ENCODE peak calls at places on chromosomes 4 and X, in seven cellular contexts. C is IMR-90, Y is astrocyte of the cerebellum, K is bronchial epithelial cell, N is left ventricle myocardium inferior, T is NB4, G is pancreas. U is an unnamed sample.

GRCh38 chrX:149497626-149498025 is 7.5 kb downstream of the IDS start:
- DNase-seq in C (peak), Y (peak), K (peak), N (no peak), T (no peak), G (no peak), U (no peak)

GRCh38 chr4:101774807-101775206 is 15.7 kb upstream of the BANK1 start:
- DNase-seq in C (peak), Y (no peak), K (peak), N (no peak), T (no peak), G (no peak), U (no peak)

GRCh38 chr4:47334597-47335185 is 128.8 kb downstream of the COMMD8 start:
- DNase-seq in C (peak), Y (no peak), K (peak), N (no peak), T (no peak), G (no peak), U (no peak)

GRCh38 chr4:5460106-5460801 is 248.1 kb downstream of the EVC2 start:
- DNase-seq in C (peak), Y (no peak), K (no peak), N (peak), T (peak), G (no peak), U (no peak)

GRCh38 chrX:154382483-154383069 is 3.5 kb downstream of the EMD start:
- DNase-seq in C (no peak), Y (no peak), K (no peak), N (no peak), T (no peak), G (no peak), U (no peak)

GRCh38 chr4:69881173-69881773 is 21.3 kb upstream of the SULT1E1 start:
- DNase-seq in C (peak), Y (no peak), K (peak), N (no peak), T (peak), G (no peak), U (peak)

GRCh38 chrX:135295944-135296305 is 13.4 kb upstream of the ETDC start:
- DNase-seq in C (no peak), Y (no peak), K (no peak), N (no peak), T (no peak), G (no peak), U (no peak)

GRCh38 chr4:4308800-4309441 is 18.9 kb downstream of the ZBTB49 start:
- DNase-seq in C (peak), Y (peak), K (peak), N (no peak), T (no peak), G (no peak), U (no peak)

GRCh38 chr4:48653217-48654014 is 126.7 kb downstream of the FRYL start:
- DNase-seq in C (peak), Y (peak), K (no peak), N (peak), T (peak), G (no peak), U (no peak)

GRCh38 chr4:83362492-83363329 is 28.1 kb upstream of the HPSE start:
- DNase-seq in C (peak), Y (peak), K (peak), N (no peak), T (peak), G (no peak), U (peak)

GRCh38 chrX:34521563-34521962 is 135.5 kb downstream of the TMEM47 start:
- DNase-seq in C (peak), Y (no peak), K (peak), N (no peak), T (peak), G (no peak), U (peak)

GRCh38 chr4:38993683-38994082 is 38.5 kb downstream of the TMEM156 start:
- DNase-seq in C (no peak), Y (no peak), K (no peak), N (no peak), T (no peak), G (no peak), U (no peak)

GRCh38 chrX:93874554-93874953 is 200.5 kb downstream of the FAM133A start:
- DNase-seq in C (no peak), Y (peak), K (peak), N (no peak), T (peak), G (no peak), U (peak)
- TF ChIP-seq CTCF in C (peak), Y (peak), K (peak), N (peak), T (peak), G (peak), U (peak)

GRCh38 chr4:6918345-6918744 is 8.7 kb downstream of the TBC1D14 start:
- DNase-seq in C (no peak), Y (no peak), K (no peak), N (no peak), T (peak), G (peak), U (no peak)
- H3K4me3 ChIP-seq in C (no peak), Y (no peak), K (no peak), N (no peak), T (no peak), G (no peak), U (no peak)

GRCh38 chr4:76585897-76586360 is 150.9 kb downstream of the SHROOM3 start:
- DNase-seq in C (no peak), Y (no peak), K (peak), N (peak), T (no peak), G (peak), U (peak)
- TF ChIP-seq CTCF in C (no peak), Y (peak), K (peak), N (peak), T (no peak), G (no peak), U (peak)

GRCh38 chrX:44344194-44344593 is 722 bp upstream of the EFHC2 start:
- DNase-seq in C (no peak), Y (no peak), K (peak), N (no peak), T (peak), G (no peak), U (no peak)
- H3K4me3 ChIP-seq in C (no peak), Y (no peak), K (no peak), N (peak), T (peak), G (peak), U (no peak)

GRCh38 chrX:23610491-23610890 is 56.8 kb upstream of the PRDX4 start:
- DNase-seq in C (peak), Y (no peak), K (peak), N (no peak), T (no peak), G (no peak), U (no peak)

GRCh38 chrX:23621621-23622265 is 45.5 kb upstream of the PRDX4 start:
- DNase-seq in C (no peak), Y (no peak), K (no peak), N (no peak), T (no peak), G (no peak), U (no peak)

GRCh38 chrX:23612846-23613245 is 54.4 kb upstream of the PRDX4 start:
- DNase-seq in C (no peak), Y (no peak), K (no peak), N (no peak), T (no peak), G (no peak), U (no peak)

DNA sequence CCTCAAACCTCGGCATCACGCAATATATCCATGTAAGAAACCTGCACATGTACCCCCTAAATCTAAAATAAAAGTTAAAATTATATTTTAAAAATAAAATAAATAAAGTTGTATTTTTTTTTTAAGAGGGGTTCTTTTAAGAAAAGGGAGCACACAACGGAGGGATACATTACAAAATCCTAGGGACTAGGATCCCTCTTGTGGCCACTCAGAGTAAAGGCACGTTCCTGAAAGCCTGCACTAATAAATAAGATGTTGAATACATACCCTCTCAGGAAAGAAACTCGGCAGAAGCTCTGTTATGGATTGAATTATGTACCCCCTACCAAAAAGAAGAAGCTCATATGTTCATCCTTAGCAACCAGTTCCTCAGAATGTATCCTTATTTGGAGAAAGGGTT is 50.9 kb upstream of the PRDX4 start:
- DNase-seq in C (peak), Y (no peak), K (peak), N (no peak), T (peak), G (no peak), U (no peak)
- TF ChIP-seq CTCF in C (peak), Y (peak), K (peak), N (peak), T (peak), G (peak), U (peak)

GRCh38 chrX:3219667-3220066 is 126.8 kb downstream of the MXRA5 start:
- DNase-seq in C (no peak), Y (no peak), K (no peak), N (no peak), T (no peak), G (no peak), U (no peak)

GRCh38 chrX:3219231-3219630 is 127.2 kb downstream of the MXRA5 start:
- DNase-seq in C (no peak), Y (no peak), K (no peak), N (no peak), T (no peak), G (no peak), U (no peak)

GRCh38 chrX:3226087-3226486 is 120.4 kb downstream of the MXRA5 start:
- DNase-seq in C (no peak), Y (no peak), K (no peak), N (no peak), T (no peak), G (no peak), U (no peak)

GRCh38 chrX:3218442-3218841 is 128.0 kb downstream of the MXRA5 start:
- DNase-seq in C (no peak), Y (no peak), K (no peak), N (no peak), T (no peak), G (no peak), U (no peak)

GRCh38 chrX:3221643-3222042 is 124.8 kb downstream of the MXRA5 start:
- DNase-seq in C (no peak), Y (no peak), K (no peak), N (no peak), T (no peak), G (no peak), U (no peak)
- H3K4me3 ChIP-seq in C (no peak), Y (no peak), K (no peak), N (no peak), T (no peak), G (no peak), U (no peak)